ENCODE peak calls at places on chromosomes 13 and 19, in eight cellular contexts. H is uterus, D is NB4, T is breast epithelium, R is heart left ventricle, O is Peyer's patch, U is H54, V is transverse colon. N is an unnamed sample.

GRCh38 chr19:1425902-1426301 is 12.3 kb upstream of the RPS15 start:
- DNase-seq in H (no peak), D (no peak), T (no peak), R (no peak), O (no peak), U (no peak), V (no peak), N (no peak)

GRCh38 chr19:30311911-30312310 is 60.3 kb upstream of the ZNF536 start:
- DNase-seq in H (no peak), D (no peak), T (no peak), R (no peak), O (no peak), U (no peak), V (no peak), N (no peak)

GRCh38 chr19:37594982-37595382 is 306 bp downstream of the ZNF540 start:
- DNase-seq in H (peak), D (peak), T (peak), R (peak), O (peak), U (peak), V (peak), N (peak)

GRCh38 chr19:21256722-21257121 is 72.5 kb downstream of the ZNF708 start:
- DNase-seq in H (no peak), D (peak), T (no peak), R (no peak), O (no peak), U (no peak), V (no peak), N (no peak)

GRCh38 chr13:28744091-28744536 is 25.3 kb upstream of the SLC46A3 start:
- DNase-seq in H (no peak), D (no peak), T (no peak), R (no peak), O (no peak), U (peak), V (no peak), N (no peak)

GRCh38 chr19:35861640-35862160 is 5.0 kb downstream of the KIRREL2 start:
- DNase-seq in H (no peak), D (no peak), T (no peak), R (no peak), O (no peak), U (no peak), V (no peak), N (no peak)

GRCh38 chr19:13978306-13978705 is 26.0 kb downstream of the DCAF15 start:
- DNase-seq in H (peak), D (no peak), T (peak), R (peak), O (peak), U (no peak), V (peak), N (peak)

GRCh38 chr19:44747739-44748425 is 626 bp upstream of the BCL3 start:
- DNase-seq in H (peak), D (peak), T (peak), R (peak), O (peak), U (no peak), V (peak), N (no peak)

GRCh38 chr19:38717051-38717450 is 27.2 kb downstream of the CAPN12 start:
- DNase-seq in H (no peak), D (no peak), T (no peak), R (no peak), O (no peak), U (no peak), V (no peak), N (no peak)

GRCh38 chr13:113879017-113879416 is 15.1 kb upstream of the GAS6 start:
- DNase-seq in H (no peak), D (no peak), T (no peak), R (no peak), O (no peak), U (no peak), V (no peak), N (no peak)

GRCh38 chr19:47094557-47095517 is 18.7 kb downstream of the ZC3H4 start:
- DNase-seq in H (no peak), D (peak), T (no peak), R (no peak), O (peak), U (no peak), V (peak), N (no peak)
- TF ChIP-seq POLR2A in H (no peak), D (peak), T (no peak), R (no peak), O (no peak), U (no peak), V (peak), N (no peak)

GRCh38 chr19:9323919-9324583 is at the start of gene ZNF559:
- DNase-seq in H (peak), D (peak), T (peak), R (peak), O (peak), U (peak), V (peak), N (peak)
- TF ChIP-seq POLR2A in H (peak), D (peak), T (no peak), R (no peak), O (no peak), U (peak), V (peak), N (peak)

GRCh38 chr13:43472980-43473379 is 313.8 kb downstream of the ENOX1 start:
- DNase-seq in H (no peak), D (no peak), T (no peak), R (no peak), O (no peak), U (no peak), V (no peak), N (no peak)
- TF ChIP-seq POLR2A in H (no peak), D (no peak), T (no peak), R (no peak), O (no peak), U (no peak), V (no peak), N (no peak)

GRCh38 chr19:10568826-10569651 is at the start of gene CDKN2D:
- DNase-seq in H (peak), D (peak), T (peak), R (peak), O (peak), U (peak), V (peak), N (peak)
- TF ChIP-seq POLR2A in H (peak), D (peak), T (no peak), R (peak), O (peak), U (no peak), V (peak), N (peak)

N was measured in erythroblast.